ENCODE peak calls at places on chromosomes 5 and 9, in five cellular contexts. One of them, this sample, is unnamed.

GRCh38 chr9:123996731-123997421 is 14.7 kb upstream of the LHX2 start:
- DNase-seq in activated naive CD8-positive, alpha-beta T cell treated with anti-CD3 and anti-CD28 coated beads for 36 hours: peak; percentile 70
- DNase-seq in A172: peak; percentile 46
- DNase-seq in right atrium auricular region: no peak
- DNase-seq in NCI-H1105 treated with DMSO at 0.1 percent for 48 hours: no peak
- DNase-seq in this sample: no peak

GRCh38 chr9:32502459-32502858 is 23.5 kb downstream of the RIGI start:
- DNase-seq in A172: peak; percentile 74
- DNase-seq in activated naive CD8-positive, alpha-beta T cell treated with anti-CD3 and anti-CD28 coated beads for 36 hours: no peak
- DNase-seq in right atrium auricular region: no peak
- DNase-seq in NCI-H1105 treated with DMSO at 0.1 percent for 48 hours: no peak
- DNase-seq in this sample: no peak

GRCh38 chr9:90539266-90539665 is 103.4 kb downstream of the DIRAS2 start:
- DNase-seq in right atrium auricular region: no peak
- DNase-seq in NCI-H1105 treated with DMSO at 0.1 percent for 48 hours: no peak
- DNase-seq in A172: no peak
- DNase-seq in activated naive CD8-positive, alpha-beta T cell treated with anti-CD3 and anti-CD28 coated beads for 36 hours: no peak
- DNase-seq in this sample: no peak

GRCh38 chr5:168401880-168402279 is 84.4 kb upstream of the RARS1 start:
- DNase-seq in A172: no peak
- DNase-seq in NCI-H1105 treated with DMSO at 0.1 percent for 48 hours: no peak
- DNase-seq in right atrium auricular region: no peak
- DNase-seq in activated naive CD8-positive, alpha-beta T cell treated with anti-CD3 and anti-CD28 coated beads for 36 hours: no peak
- DNase-seq in this sample: no peak

GRCh38 chr9:100098241-100098886 is 436 bp downstream of the ERP44 start:
- DNase-seq in activated naive CD8-positive, alpha-beta T cell treated with anti-CD3 and anti-CD28 coated beads for 36 hours: peak; percentile 21
- DNase-seq in A172: peak; percentile 69
- DNase-seq in right atrium auricular region: no peak
- DNase-seq in NCI-H1105 treated with DMSO at 0.1 percent for 48 hours: peak; percentile 48
- DNase-seq in this sample: peak; percentile 76

GRCh38 chr5:1155191-1156032 is 43.5 kb upstream of the SLC12A7 start:
- DNase-seq in A172: no peak
- DNase-seq in activated naive CD8-positive, alpha-beta T cell treated with anti-CD3 and anti-CD28 coated beads for 36 hours: no peak
- DNase-seq in NCI-H1105 treated with DMSO at 0.1 percent for 48 hours: no peak
- DNase-seq in right atrium auricular region: no peak
- DNase-seq in this sample: no peak

GRCh38 chr9:95143591-95144561 is 173.6 kb downstream of the FANCC start:
- DNase-seq in A172: no peak
- DNase-seq in right atrium auricular region: peak; percentile 94
- DNase-seq in NCI-H1105 treated with DMSO at 0.1 percent for 48 hours: no peak
- DNase-seq in activated naive CD8-positive, alpha-beta T cell treated with anti-CD3 and anti-CD28 coated beads for 36 hours: no peak
- DNase-seq in this sample: peak; percentile 88

GRCh38 chr5:58958701-58959100 is 375.8 kb downstream of the RAB3C start:
- DNase-seq in NCI-H1105 treated with DMSO at 0.1 percent for 48 hours: no peak
- DNase-seq in A172: no peak
- DNase-seq in right atrium auricular region: no peak
- DNase-seq in activated naive CD8-positive, alpha-beta T cell treated with anti-CD3 and anti-CD28 coated beads for 36 hours: no peak
- DNase-seq in this sample: no peak

GRCh38 chr9:81656004-81656403 is 33.3 kb downstream of the TLE1 start:
- DNase-seq in activated naive CD8-positive, alpha-beta T cell treated with anti-CD3 and anti-CD28 coated beads for 36 hours: no peak
- DNase-seq in right atrium auricular region: no peak
- DNase-seq in A172: no peak
- DNase-seq in NCI-H1105 treated with DMSO at 0.1 percent for 48 hours: no peak
- DNase-seq in this sample: no peak

GRCh38 chr5:151686673-151687378 is at the start of gene SPARC:
- DNase-seq in A172: peak; percentile 98
- DNase-seq in right atrium auricular region: peak; percentile 94
- DNase-seq in activated naive CD8-positive, alpha-beta T cell treated with anti-CD3 and anti-CD28 coated beads for 36 hours: no peak
- DNase-seq in NCI-H1105 treated with DMSO at 0.1 percent for 48 hours: no peak
- DNase-seq in this sample: peak; percentile 98

GRCh38 chr5:38576442-38576841 is 20.0 kb upstream of the LIFR start:
- DNase-seq in A172: no peak
- DNase-seq in right atrium auricular region: no peak
- DNase-seq in NCI-H1105 treated with DMSO at 0.1 percent for 48 hours: peak; percentile 78
- DNase-seq in activated naive CD8-positive, alpha-beta T cell treated with anti-CD3 and anti-CD28 coated beads for 36 hours: no peak
- DNase-seq in this sample: no peak

GRCh38 chr9:34559616-34560546 is 29.6 kb downstream of the CNTFR start:
- DNase-seq in A172: peak; percentile 27
- DNase-seq in right atrium auricular region: peak; percentile 73
- DNase-seq in activated naive CD8-positive, alpha-beta T cell treated with anti-CD3 and anti-CD28 coated beads for 36 hours: no peak
- DNase-seq in NCI-H1105 treated with DMSO at 0.1 percent for 48 hours: no peak
- DNase-seq in this sample: no peak

GRCh38 chr9:77731008-77731698 is 83.0 kb upstream of the GNA14 start:
- DNase-seq in right atrium auricular region: no peak
- DNase-seq in NCI-H1105 treated with DMSO at 0.1 percent for 48 hours: no peak
- DNase-seq in A172: no peak
- DNase-seq in activated naive CD8-positive, alpha-beta T cell treated with anti-CD3 and anti-CD28 coated beads for 36 hours: no peak
- DNase-seq in this sample: no peak

GRCh38 chr5:90865194-90865593 is 306.6 kb downstream of the ADGRV1 start:
- DNase-seq in NCI-H1105 treated with DMSO at 0.1 percent for 48 hours: peak; percentile 17
- DNase-seq in right atrium auricular region: no peak
- DNase-seq in activated naive CD8-positive, alpha-beta T cell treated with anti-CD3 and anti-CD28 coated beads for 36 hours: no peak
- DNase-seq in A172: no peak
- DNase-seq in this sample: no peak

GRCh38 chr5:642481-642880 is 30.3 kb downstream of the CEP72 start:
- DNase-seq in activated naive CD8-positive, alpha-beta T cell treated with anti-CD3 and anti-CD28 coated beads for 36 hours: no peak
- DNase-seq in NCI-H1105 treated with DMSO at 0.1 percent for 48 hours: no peak
- DNase-seq in A172: no peak
- DNase-seq in right atrium auricular region: no peak
- DNase-seq in this sample: no peak

GRCh38 chr9:71131145-71131544 is 9.7 kb upstream of the TRPM3 start:
- DNase-seq in NCI-H1105 treated with DMSO at 0.1 percent for 48 hours: no peak
- DNase-seq in right atrium auricular region: no peak
- DNase-seq in activated naive CD8-positive, alpha-beta T cell treated with anti-CD3 and anti-CD28 coated beads for 36 hours: no peak
- DNase-seq in A172: no peak
- DNase-seq in this sample: no peak

GRCh38 chr9:3331801-3332200 is 194.0 kb downstream of the RFX3 start:
- DNase-seq in activated naive CD8-positive, alpha-beta T cell treated with anti-CD3 and anti-CD28 coated beads for 36 hours: no peak
- DNase-seq in right atrium auricular region: no peak
- DNase-seq in NCI-H1105 treated with DMSO at 0.1 percent for 48 hours: peak; percentile 42
- DNase-seq in A172: no peak
- DNase-seq in this sample: no peak

GRCh38 chr5:61347088-61347487 is 15.0 kb downstream of the ZSWIM6 start:
- DNase-seq in right atrium auricular region: no peak
- DNase-seq in activated naive CD8-positive, alpha-beta T cell treated with anti-CD3 and anti-CD28 coated beads for 36 hours: no peak
- DNase-seq in NCI-H1105 treated with DMSO at 0.1 percent for 48 hours: no peak
- DNase-seq in A172: no peak
- DNase-seq in this sample: no peak

GRCh38 chr9:114389612-114390368 is 2.0 kb upstream of the AKNA start:
- DNase-seq in A172: no peak
- DNase-seq in NCI-H1105 treated with DMSO at 0.1 percent for 48 hours: no peak
- DNase-seq in activated naive CD8-positive, alpha-beta T cell treated with anti-CD3 and anti-CD28 coated beads for 36 hours: peak; percentile 31
- DNase-seq in right atrium auricular region: no peak
- DNase-seq in this sample: no peak

GRCh38 chr5:14777932-14778788 is 93.4 kb downstream of the ANKH start:
- DNase-seq in activated naive CD8-positive, alpha-beta T cell treated with anti-CD3 and anti-CD28 coated beads for 36 hours: no peak
- DNase-seq in A172: no peak
- DNase-seq in NCI-H1105 treated with DMSO at 0.1 percent for 48 hours: no peak
- DNase-seq in right atrium auricular region: no peak
- DNase-seq in this sample: no peak

GRCh38 chr9:73284386-73284785 is 132.7 kb downstream of the ANXA1 start:
- DNase-seq in NCI-H1105 treated with DMSO at 0.1 percent for 48 hours: no peak
- DNase-seq in activated naive CD8-positive, alpha-beta T cell treated with anti-CD3 and anti-CD28 coated beads for 36 hours: no peak
- DNase-seq in A172: no peak
- DNase-seq in right atrium auricular region: no peak
- DNase-seq in this sample: no peak

GRCh38 chr9:81108391-81108790 is 581.0 kb downstream of the TLE1 start:
- DNase-seq in NCI-H1105 treated with DMSO at 0.1 percent for 48 hours: no peak
- DNase-seq in A172: peak; percentile 86
- DNase-seq in right atrium auricular region: no peak
- DNase-seq in activated naive CD8-positive, alpha-beta T cell treated with anti-CD3 and anti-CD28 coated beads for 36 hours: no peak
- DNase-seq in this sample: no peak

GRCh38 chr9:3516667-3517330 is 9.0 kb downstream of the RFX3 start:
- DNase-seq in A172: no peak
- DNase-seq in activated naive CD8-positive, alpha-beta T cell treated with anti-CD3 and anti-CD28 coated beads for 36 hours: no peak
- DNase-seq in right atrium auricular region: no peak
- DNase-seq in NCI-H1105 treated with DMSO at 0.1 percent for 48 hours: no peak
- DNase-seq in this sample: no peak

GRCh38 chr9:135666534-135667402 is 3.7 kb downstream of the LCN9 start:
- DNase-seq in activated naive CD8-positive, alpha-beta T cell treated with anti-CD3 and anti-CD28 coated beads for 36 hours: no peak
- DNase-seq in A172: no peak
- DNase-seq in right atrium auricular region: no peak
- DNase-seq in NCI-H1105 treated with DMSO at 0.1 percent for 48 hours: no peak
- DNase-seq in this sample: no peak

GRCh38 chr5:123681061-123681460 is 169.1 kb downstream of the CSNK1G3 start:
- DNase-seq in activated naive CD8-positive, alpha-beta T cell treated with anti-CD3 and anti-CD28 coated beads for 36 hours: no peak
- DNase-seq in NCI-H1105 treated with DMSO at 0.1 percent for 48 hours: no peak
- DNase-seq in A172: no peak
- DNase-seq in right atrium auricular region: no peak
- DNase-seq in this sample: no peak

GRCh38 chr9:128118971-128119665 is 8.4 kb downstream of the PTGES2 start:
- DNase-seq in NCI-H1105 treated with DMSO at 0.1 percent for 48 hours: no peak
- DNase-seq in A172: no peak
- DNase-seq in right atrium auricular region: no peak
- DNase-seq in activated naive CD8-positive, alpha-beta T cell treated with anti-CD3 and anti-CD28 coated beads for 36 hours: no peak
- DNase-seq in this sample: no peak

GRCh38 chr9:34646211-34647083 is at the start of gene GALT:
- DNase-seq in activated naive CD8-positive, alpha-beta T cell treated with anti-CD3 and anti-CD28 coated beads for 36 hours: peak; percentile 98
- DNase-seq in right atrium auricular region: peak; percentile 96
- DNase-seq in A172: peak; percentile 73
- DNase-seq in NCI-H1105 treated with DMSO at 0.1 percent for 48 hours: peak; percentile 87
- DNase-seq in this sample: peak; percentile 95

GRCh38 chr5:168291961-168292782 is 727 bp downstream of the WWC1 start:
- DNase-seq in activated naive CD8-positive, alpha-beta T cell treated with anti-CD3 and anti-CD28 coated beads for 36 hours: no peak
- DNase-seq in NCI-H1105 treated with DMSO at 0.1 percent for 48 hours: no peak
- DNase-seq in A172: no peak
- DNase-seq in right atrium auricular region: no peak
- DNase-seq in this sample: no peak

GRCh38 chr5:179793470-179794139 is at the start of gene LTC4S:
- DNase-seq in A172: peak; percentile 96
- DNase-seq in NCI-H1105 treated with DMSO at 0.1 percent for 48 hours: no peak
- DNase-seq in right atrium auricular region: peak; percentile 88
- DNase-seq in activated naive CD8-positive, alpha-beta T cell treated with anti-CD3 and anti-CD28 coated beads for 36 hours: peak; percentile 50
- DNase-seq in this sample: no peak

GRCh38 chr5:9099681-9100080 is 446.2 kb downstream of the SEMA5A start:
- DNase-seq in right atrium auricular region: no peak
- DNase-seq in NCI-H1105 treated with DMSO at 0.1 percent for 48 hours: no peak
- DNase-seq in activated naive CD8-positive, alpha-beta T cell treated with anti-CD3 and anti-CD28 coated beads for 36 hours: no peak
- DNase-seq in A172: no peak
- DNase-seq in this sample: no peak

GRCh38 chr5:73748510-73749410 is 122.8 kb downstream of the ARHGEF28 start:
- DNase-seq in A172: no peak
- DNase-seq in NCI-H1105 treated with DMSO at 0.1 percent for 48 hours: no peak
- DNase-seq in activated naive CD8-positive, alpha-beta T cell treated with anti-CD3 and anti-CD28 coated beads for 36 hours: no peak
- DNase-seq in right atrium auricular region: no peak
- DNase-seq in this sample: peak; percentile 75

GRCh38 chr5:178530526-178530925 is 59.7 kb downstream of the COL23A1 start:
- DNase-seq in NCI-H1105 treated with DMSO at 0.1 percent for 48 hours: no peak
- DNase-seq in activated naive CD8-positive, alpha-beta T cell treated with anti-CD3 and anti-CD28 coated beads for 36 hours: no peak
- DNase-seq in A172: no peak
- DNase-seq in right atrium auricular region: no peak
- DNase-seq in this sample: no peak

GRCh38 chr5:147809830-147810666 is 21.4 kb downstream of the SPINK1 start:
- DNase-seq in A172: peak; percentile 37
- DNase-seq in NCI-H1105 treated with DMSO at 0.1 percent for 48 hours: no peak
- DNase-seq in activated naive CD8-positive, alpha-beta T cell treated with anti-CD3 and anti-CD28 coated beads for 36 hours: no peak
- DNase-seq in right atrium auricular region: no peak
- DNase-seq in this sample: no peak

GRCh38 chr5:9594913-9595312 is 35.2 kb downstream of the TAS2R1 start:
- DNase-seq in A172: no peak
- DNase-seq in NCI-H1105 treated with DMSO at 0.1 percent for 48 hours: no peak
- DNase-seq in right atrium auricular region: no peak
- DNase-seq in activated naive CD8-positive, alpha-beta T cell treated with anti-CD3 and anti-CD28 coated beads for 36 hours: no peak
- DNase-seq in this sample: no peak

GRCh38 chr9:98127226-98127625 is 8.2 kb upstream of the TRIM14 start:
- DNase-seq in activated naive CD8-positive, alpha-beta T cell treated with anti-CD3 and anti-CD28 coated beads for 36 hours: no peak
- DNase-seq in A172: no peak
- DNase-seq in right atrium auricular region: no peak
- DNase-seq in NCI-H1105 treated with DMSO at 0.1 percent for 48 hours: no peak
- DNase-seq in this sample: no peak

GRCh38 chr9:8895498-8896224 is 1096.1 kb upstream of the DMAC1 start:
- DNase-seq in right atrium auricular region: no peak
- DNase-seq in activated naive CD8-positive, alpha-beta T cell treated with anti-CD3 and anti-CD28 coated beads for 36 hours: no peak
- DNase-seq in NCI-H1105 treated with DMSO at 0.1 percent for 48 hours: peak; percentile 51
- DNase-seq in A172: peak; percentile 23
- DNase-seq in this sample: no peak

GRCh38 chr5:159913048-159913447 is 3.2 kb upstream of the ADRA1B start:
- DNase-seq in activated naive CD8-positive, alpha-beta T cell treated with anti-CD3 and anti-CD28 coated beads for 36 hours: no peak
- DNase-seq in A172: peak; percentile 80
- DNase-seq in right atrium auricular region: no peak
- DNase-seq in NCI-H1105 treated with DMSO at 0.1 percent for 48 hours: no peak
- DNase-seq in this sample: no peak

This sample was measured in coronary artery.